ENCODE peak calls at places on chromosomes 7 and 10, in nine cellular contexts. X is cardiac fibroblast, Y is GM12865, D is cardiac muscle cell, F is A549, G is kidney epithelial cell, N is IMR-90, C is lower lobe of right lung, J is bronchial epithelial cell. W is an unnamed sample.

GRCh38 chr10:109650228-109650627 is 273.1 kb downstream of the XPNPEP1 start:
- DNase-seq in X (no peak), Y (no peak), D (no peak), F (no peak), G (no peak), N (no peak), C (no peak), J (no peak), W (no peak)

GRCh38 chr10:122114156-122114747 is 125.3 kb downstream of the TACC2 start:
- DNase-seq in X (peak), Y (no peak), D (no peak), F (no peak), G (no peak), N (peak), C (no peak), J (no peak), W (no peak)

GRCh38 chr10:117537436-117537903 is 5.1 kb upstream of the EMX2 start:
- DNase-seq in X (no peak), Y (peak), D (peak), F (peak), G (no peak), N (no peak), C (no peak), J (no peak), W (no peak)

GRCh38 chr10:18229839-18230238 is 89.6 kb downstream of the CACNB2 start:
- DNase-seq in X (peak), Y (no peak), D (no peak), F (no peak), G (no peak), N (peak), C (no peak), J (peak), W (peak)

GRCh38 chr7:143214789-143215679 is 6.8 kb upstream of the TAS2R40 start:
- DNase-seq in X (peak), Y (peak), D (peak), F (peak), G (peak), N (peak), C (no peak), J (peak), W (peak)

GRCh38 chr10:126598009-126598408 is 72.5 kb downstream of the C10orf90 start:
- DNase-seq in X (peak), Y (peak), D (peak), F (peak), G (no peak), N (peak), C (peak), J (peak), W (peak)

GRCh38 chr10:62850646-62851045 is 34.5 kb upstream of the EGR2 start:
- DNase-seq in X (no peak), Y (peak), D (no peak), F (no peak), G (no peak), N (no peak), C (no peak), J (no peak), W (no peak)

GRCh38 chr10:101067356-101068083 is 5.7 kb downstream of the KAZALD1 start:
- DNase-seq in X (peak), Y (peak), D (peak), F (peak), G (no peak), N (peak), C (peak), J (peak), W (peak)

GRCh38 chr7:26179826-26180497 is 20.6 kb downstream of the HNRNPA2B1 start:
- DNase-seq in X (no peak), Y (no peak), D (no peak), F (no peak), G (no peak), N (no peak), C (no peak), J (no peak), W (no peak)

GRCh38 chr10:118961401-118961800 is 68.1 kb upstream of the NANOS1 start:
- DNase-seq in X (no peak), Y (no peak), D (no peak), F (no peak), G (no peak), N (no peak), C (no peak), J (no peak), W (no peak)

GRCh38 chr7:95919574-95919973 is 147.2 kb downstream of the DYNC1I1 start:
- DNase-seq in X (peak), Y (no peak), D (no peak), F (no peak), G (no peak), N (no peak), C (no peak), J (no peak), W (no peak)

GRCh38 chr10:11668847-11669610 is 57.6 kb upstream of the USP6NL start:
- DNase-seq in X (no peak), Y (peak), D (no peak), F (no peak), G (no peak), N (no peak), C (no peak), J (no peak), W (no peak)

GRCh38 chr7:17147409-17147808 is 151.0 kb upstream of the AHR start:
- DNase-seq in X (no peak), Y (no peak), D (no peak), F (no peak), G (no peak), N (no peak), C (no peak), J (no peak), W (peak)

GRCh38 chr7:145848691-145849090 is 267.9 kb upstream of the CNTNAP2 start:
- DNase-seq in X (peak), Y (no peak), D (peak), F (no peak), G (no peak), N (no peak), C (no peak), J (no peak), W (no peak)

GRCh38 chr7:129872054-129872453 is 80.7 kb downstream of the UBE2H start:
- DNase-seq in X (no peak), Y (no peak), D (no peak), F (no peak), G (no peak), N (peak), C (no peak), J (peak), W (no peak)

GRCh38 chr10:78177013-78177370 is 143.3 kb downstream of the RPS24 start:
- DNase-seq in X (no peak), Y (no peak), D (no peak), F (no peak), G (no peak), N (no peak), C (no peak), J (no peak), W (no peak)

GRCh38 chr7:107559864-107560263 is 3.9 kb downstream of the COG5 start:
- DNase-seq in X (peak), Y (no peak), D (no peak), F (no peak), G (no peak), N (peak), C (no peak), J (peak), W (peak)

GRCh38 chr10:109823196-109823595 is 100.1 kb downstream of the XPNPEP1 start:
- DNase-seq in X (peak), Y (no peak), D (no peak), F (no peak), G (no peak), N (no peak), C (no peak), J (peak), W (peak)

GRCh38 chr10:48306265-48306869 is at the start of gene MAPK8:
- DNase-seq in X (peak), Y (peak), D (peak), F (peak), G (peak), N (peak), C (peak), J (peak), W (peak)

GRCh38 chr10:110067960-110068770 is 60.4 kb downstream of the ADD3 start:
- DNase-seq in X (no peak), Y (peak), D (no peak), F (no peak), G (no peak), N (no peak), C (no peak), J (no peak), W (no peak)

GRCh38 chr10:114605155-114605797 is 52.8 kb downstream of the ABLIM1 start:
- DNase-seq in X (no peak), Y (no peak), D (no peak), F (no peak), G (peak), N (no peak), C (no peak), J (peak), W (no peak)

GRCh38 chr10:11424456-11425287 is 186.8 kb downstream of the USP6NL start:
- DNase-seq in X (peak), Y (peak), D (peak), F (peak), G (no peak), N (peak), C (peak), J (peak), W (peak)

GRCh38 chr10:62115321-62115720 is 153.3 kb downstream of the RTKN2 start:
- DNase-seq in X (no peak), Y (no peak), D (no peak), F (no peak), G (no peak), N (no peak), C (no peak), J (no peak), W (no peak)

GRCh38 chr7:50470250-50471163 is 20.4 kb upstream of the FIGNL1 start:
- DNase-seq in X (no peak), Y (no peak), D (no peak), F (no peak), G (no peak), N (no peak), C (no peak), J (no peak), W (no peak)

GRCh38 chr10:65753532-65753931 is 1172.3 kb upstream of the LRRTM3 start:
- DNase-seq in X (no peak), Y (no peak), D (no peak), F (no peak), G (no peak), N (no peak), C (no peak), J (peak), W (no peak)

DNA sequence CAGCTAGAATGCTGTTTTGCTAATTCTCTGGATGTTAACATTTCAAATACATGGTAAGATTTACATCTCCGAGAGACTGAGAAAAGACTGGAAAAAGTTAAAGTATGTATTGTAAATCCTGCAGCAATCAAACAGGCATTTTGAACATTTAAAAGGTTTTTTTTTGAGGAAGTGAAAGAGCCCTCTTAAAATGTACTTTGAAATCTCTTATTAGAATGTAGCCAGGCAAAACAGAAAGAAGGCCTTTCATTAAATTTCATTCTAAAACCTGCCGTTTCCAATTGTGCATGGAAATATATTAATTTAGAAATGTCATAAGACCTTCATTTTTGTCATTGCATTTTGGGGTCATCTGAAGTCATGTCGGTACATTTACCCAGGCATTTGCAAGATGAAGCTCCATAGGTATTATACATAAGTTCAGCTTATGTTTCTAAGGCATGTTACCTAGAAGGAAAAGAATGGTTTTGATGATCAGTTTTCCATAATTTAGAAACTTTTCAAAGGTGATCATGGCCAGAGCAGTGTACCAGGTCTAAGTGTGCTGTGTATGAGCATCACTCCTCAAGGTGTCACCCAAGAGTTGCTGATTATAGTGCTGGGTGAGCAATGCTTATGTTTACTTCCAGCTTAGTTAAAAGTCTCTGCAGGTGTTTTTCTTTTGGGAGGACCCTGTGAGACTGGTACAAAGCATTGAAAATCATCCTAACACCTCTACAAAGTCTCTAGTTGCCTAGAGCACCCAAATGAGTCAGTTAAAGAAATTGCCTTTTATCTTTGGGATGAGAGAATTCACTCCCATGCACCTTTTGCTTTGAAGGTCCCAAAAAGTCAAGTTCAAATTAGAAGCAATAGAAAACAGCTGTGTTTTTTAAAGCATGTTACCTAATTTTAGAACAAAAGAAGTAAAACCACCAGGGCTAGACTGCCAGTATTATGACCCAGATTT is 7.1 kb downstream of the ZNF736 start:
- DNase-seq in X (peak), Y (no peak), D (no peak), F (no peak), G (no peak), N (no peak), C (no peak), J (no peak), W (no peak)
- TF ChIP-seq CTCF in X (no peak), Y (no peak), D (no peak), F (no peak), G (no peak), N (no peak), C (no peak), J (peak), W (no peak)

DNA sequence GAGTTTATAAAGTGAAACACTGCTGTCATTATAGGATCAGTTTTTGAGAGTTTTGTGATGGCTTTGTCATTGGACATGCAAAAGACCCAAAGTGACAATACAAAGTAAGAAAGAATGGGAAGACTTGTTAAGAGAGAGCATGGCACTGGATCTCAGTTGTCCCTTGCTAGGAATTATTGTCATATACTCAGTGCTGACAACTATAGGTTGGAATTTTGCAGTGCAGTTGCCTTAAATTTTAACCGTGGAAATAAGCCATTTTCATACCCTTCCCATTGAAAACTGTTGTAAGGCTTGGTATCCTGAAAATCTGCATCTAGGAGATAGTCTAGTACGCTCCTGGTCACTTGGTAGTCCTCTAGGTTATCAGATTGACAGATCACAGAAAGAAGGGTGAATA is 1156.7 kb downstream of the GATA3 start:
- DNase-seq in X (peak), Y (no peak), D (no peak), F (no peak), G (no peak), N (peak), C (no peak), J (no peak), W (peak)
- TF ChIP-seq CTCF in X (peak), Y (no peak), D (peak), F (peak), G (peak), N (peak), C (no peak), J (peak), W (peak)

GRCh38 chr10:103111031-103111917 is 81.8 kb downstream of the NT5C2 start:
- DNase-seq in X (peak), Y (peak), D (peak), F (no peak), G (no peak), N (peak), C (no peak), J (no peak), W (peak)
- TF ChIP-seq CTCF in X (no peak), Y (no peak), D (no peak), F (no peak), G (no peak), N (no peak), C (no peak), J (no peak), W (no peak)

DNA sequence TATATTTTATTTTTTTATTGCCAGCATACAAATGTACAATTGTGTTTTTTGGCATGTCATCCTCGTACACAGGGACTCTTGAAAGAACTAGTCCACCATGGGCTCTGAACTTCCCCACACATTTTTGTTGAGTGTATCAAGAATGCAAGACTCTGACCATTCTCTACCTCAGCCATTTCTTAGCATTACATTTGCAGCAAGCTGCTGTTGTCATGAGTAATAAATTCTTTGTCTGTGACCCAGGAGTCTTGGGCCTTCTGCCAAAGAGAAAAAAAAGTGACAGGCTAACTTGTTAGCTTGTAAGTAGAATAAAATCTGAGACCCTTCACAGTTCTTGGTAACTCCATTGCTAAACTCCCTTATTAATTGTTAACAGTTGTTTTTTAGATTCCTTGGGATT is 542.3 kb upstream of the MBL2 start:
- DNase-seq in X (peak), Y (no peak), D (peak), F (no peak), G (peak), N (peak), C (no peak), J (peak), W (peak)
- TF ChIP-seq CTCF in X (no peak), Y (no peak), D (no peak), F (no peak), G (no peak), N (no peak), C (no peak), J (no peak), W (no peak)

GRCh38 chr10:63866747-63867140 is 345.5 kb downstream of the REEP3 start:
- DNase-seq in X (peak), Y (no peak), D (peak), F (no peak), G (no peak), N (no peak), C (no peak), J (peak), W (peak)
- TF ChIP-seq CTCF in X (peak), Y (peak), D (no peak), F (peak), G (peak), N (peak), C (no peak), J (peak), W (peak)

GRCh38 chr10:97633921-97634320 is 621 bp upstream of the MORN4 start:
- DNase-seq in X (peak), Y (no peak), D (no peak), F (no peak), G (no peak), N (no peak), C (no peak), J (no peak), W (no peak)
- TF ChIP-seq CTCF in X (peak), Y (no peak), D (peak), F (peak), G (peak), N (no peak), C (peak), J (peak), W (peak)

GRCh38 chr7:1922870-1923236 is 252.8 kb downstream of the ELFN1 start:
- DNase-seq in X (no peak), Y (no peak), D (no peak), F (no peak), G (no peak), N (no peak), C (no peak), J (no peak), W (peak)
- TF ChIP-seq CTCF in X (peak), Y (no peak), D (peak), F (no peak), G (no peak), N (peak), C (no peak), J (no peak), W (peak)

GRCh38 chr10:81725851-81726250 is 149.1 kb upstream of the NRG3 start:
- DNase-seq in X (no peak), Y (no peak), D (no peak), F (no peak), G (peak), N (no peak), C (no peak), J (no peak), W (no peak)

GRCh38 chr10:81728692-81729091 is 146.3 kb upstream of the NRG3 start:
- DNase-seq in X (no peak), Y (no peak), D (no peak), F (no peak), G (no peak), N (no peak), C (no peak), J (no peak), W (no peak)

GRCh38 chr10:81722405-81722804 is 152.6 kb upstream of the NRG3 start:
- DNase-seq in X (no peak), Y (no peak), D (no peak), F (no peak), G (no peak), N (no peak), C (no peak), J (no peak), W (no peak)

GRCh38 chr10:81724431-81724830 is 150.6 kb upstream of the NRG3 start:
- DNase-seq in X (no peak), Y (no peak), D (no peak), F (no peak), G (no peak), N (no peak), C (no peak), J (no peak), W (no peak)
- TF ChIP-seq CTCF in X (no peak), Y (no peak), D (no peak), F (no peak), G (no peak), N (no peak), C (no peak), J (no peak), W (no peak)

DNA sequence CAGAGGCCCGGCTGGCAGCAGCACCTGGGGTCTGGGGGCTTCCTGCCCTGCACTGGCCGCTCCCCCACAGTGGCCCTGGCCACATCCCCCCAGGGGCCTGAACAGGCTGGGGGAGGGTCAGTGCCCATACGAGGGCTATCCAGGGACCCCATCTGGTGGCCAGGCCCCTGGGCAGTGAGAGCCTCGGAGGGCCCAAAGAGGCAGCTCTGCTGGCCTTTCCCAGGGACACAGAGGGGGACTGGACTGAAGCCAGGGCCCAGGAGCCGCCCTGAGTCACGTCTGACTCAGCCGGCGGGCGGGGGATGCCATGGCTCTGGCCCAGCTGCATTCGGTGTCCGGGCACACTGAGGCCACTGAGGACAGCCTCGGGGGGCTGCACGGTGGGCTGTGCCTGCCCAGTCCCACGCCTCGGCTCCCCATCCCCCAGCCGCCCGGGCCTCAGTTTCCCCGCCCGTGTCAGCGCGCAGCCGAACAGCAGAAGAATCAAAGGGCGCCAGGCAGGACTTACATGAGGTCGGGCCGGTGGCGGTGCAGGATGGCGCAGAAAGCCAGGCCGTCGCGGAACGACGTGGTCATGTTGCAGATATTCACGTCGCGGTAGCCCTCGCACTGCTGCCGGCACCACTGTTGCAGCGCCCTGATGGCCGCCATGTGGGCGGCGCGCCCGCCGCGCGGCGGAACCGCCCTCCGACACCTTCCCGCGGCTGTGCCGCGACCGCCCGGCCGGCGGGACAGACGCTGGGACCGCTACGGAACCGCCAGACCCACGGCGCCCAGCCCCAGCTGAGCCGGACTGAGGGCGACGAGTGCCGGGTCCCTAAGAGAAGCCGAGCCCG is at the start of gene MICALL2:
- DNase-seq in X (peak), Y (no peak), D (peak), F (peak), G (peak), N (peak), C (peak), J (peak), W (peak)
- TF ChIP-seq CTCF in X (no peak), Y (no peak), D (no peak), F (no peak), G (no peak), N (no peak), C (no peak), J (no peak), W (no peak)

W was measured in HFFc6.